ENCODE peak calls at places on chromosome 9, in eight cellular contexts. One of them, this sample, is unnamed.

GRCh38 chr9:69412741-69413150 is 87.7 kb downstream of the ENTREP1 start:
- DNase-seq in transverse colon: peak
- DNase-seq in fibroblast of lung: peak
- DNase-seq in body of pancreas: peak
- DNase-seq in A549: peak
- DNase-seq in glutamatergic neuron: peak
- DNase-seq in Calu3: peak
- DNase-seq in GM06990: no peak
- DNase-seq in this sample: no peak

GRCh38 chr9:105258225-105258737 is 13.8 kb downstream of the SLC44A1 start:
- DNase-seq in transverse colon: peak
- DNase-seq in fibroblast of lung: no peak
- DNase-seq in body of pancreas: no peak
- DNase-seq in A549: no peak
- DNase-seq in glutamatergic neuron: no peak
- DNase-seq in Calu3: no peak
- DNase-seq in GM06990: no peak
- DNase-seq in this sample: no peak

GRCh38 chr9:123871781-123872180 is 58.1 kb downstream of the DENND1A start:
- DNase-seq in transverse colon: no peak
- DNase-seq in fibroblast of lung: no peak
- DNase-seq in body of pancreas: no peak
- DNase-seq in A549: no peak
- DNase-seq in glutamatergic neuron: no peak
- DNase-seq in Calu3: no peak
- DNase-seq in GM06990: no peak
- DNase-seq in this sample: no peak

GRCh38 chr9:130881516-130881915 is 15.1 kb downstream of the QRFP start:
- DNase-seq in transverse colon: no peak
- DNase-seq in fibroblast of lung: no peak
- DNase-seq in body of pancreas: no peak
- DNase-seq in A549: no peak
- DNase-seq in glutamatergic neuron: no peak
- DNase-seq in Calu3: no peak
- DNase-seq in GM06990: no peak
- DNase-seq in this sample: no peak

GRCh38 chr9:80664327-80665210 is 1024.8 kb downstream of the TLE1 start:
- DNase-seq in transverse colon: no peak
- DNase-seq in fibroblast of lung: no peak
- DNase-seq in body of pancreas: no peak
- DNase-seq in A549: peak
- DNase-seq in glutamatergic neuron: no peak
- DNase-seq in Calu3: no peak
- DNase-seq in GM06990: no peak
- DNase-seq in this sample: no peak

GRCh38 chr9:15386465-15386864 is 36.2 kb upstream of the SNAPC3 start:
- DNase-seq in transverse colon: no peak
- DNase-seq in fibroblast of lung: no peak
- DNase-seq in body of pancreas: no peak
- DNase-seq in A549: no peak
- DNase-seq in glutamatergic neuron: no peak
- DNase-seq in Calu3: no peak
- DNase-seq in GM06990: no peak
- DNase-seq in this sample: no peak

GRCh38 chr9:87036482-87036881 is 89.2 kb upstream of the GAS1 start:
- DNase-seq in transverse colon: no peak
- DNase-seq in fibroblast of lung: peak
- DNase-seq in body of pancreas: no peak
- DNase-seq in A549: no peak
- DNase-seq in glutamatergic neuron: no peak
- DNase-seq in Calu3: no peak
- DNase-seq in GM06990: no peak
- DNase-seq in this sample: no peak

GRCh38 chr9:36872641-36873040 is 161.4 kb downstream of the PAX5 start:
- DNase-seq in transverse colon: no peak
- DNase-seq in fibroblast of lung: no peak
- DNase-seq in body of pancreas: no peak
- DNase-seq in A549: no peak
- DNase-seq in glutamatergic neuron: no peak
- DNase-seq in Calu3: no peak
- DNase-seq in GM06990: no peak
- DNase-seq in this sample: no peak

GRCh38 chr9:114378016-114378415 is 9.8 kb downstream of the AKNA start:
- DNase-seq in transverse colon: no peak
- DNase-seq in fibroblast of lung: no peak
- DNase-seq in body of pancreas: no peak
- DNase-seq in A549: no peak
- DNase-seq in glutamatergic neuron: no peak
- DNase-seq in Calu3: no peak
- DNase-seq in GM06990: no peak
- DNase-seq in this sample: no peak

GRCh38 chr9:112170968-112171367 is 4.1 kb downstream of the SUSD1 start:
- DNase-seq in transverse colon: no peak
- DNase-seq in fibroblast of lung: no peak
- DNase-seq in body of pancreas: no peak
- DNase-seq in A549: no peak
- DNase-seq in glutamatergic neuron: no peak
- DNase-seq in Calu3: no peak
- DNase-seq in GM06990: no peak
- DNase-seq in this sample: no peak

GRCh38 chr9:128033609-128034008 is 33.5 kb downstream of the NAIF1 start:
- DNase-seq in transverse colon: peak
- DNase-seq in fibroblast of lung: no peak
- DNase-seq in body of pancreas: no peak
- DNase-seq in A549: no peak
- DNase-seq in glutamatergic neuron: no peak
- DNase-seq in Calu3: no peak
- DNase-seq in GM06990: no peak
- DNase-seq in this sample: no peak

GRCh38 chr9:108830292-108830691 is 25.5 kb downstream of the ACTL7B start:
- DNase-seq in transverse colon: no peak
- DNase-seq in fibroblast of lung: no peak
- DNase-seq in body of pancreas: no peak
- DNase-seq in A549: no peak
- DNase-seq in glutamatergic neuron: no peak
- DNase-seq in Calu3: no peak
- DNase-seq in GM06990: no peak
- DNase-seq in this sample: no peak

GRCh38 chr9:129823163-129823933 is 588 bp downstream of the TOR1A start:
- DNase-seq in transverse colon: no peak
- DNase-seq in fibroblast of lung: peak
- DNase-seq in body of pancreas: no peak
- DNase-seq in A549: peak
- DNase-seq in glutamatergic neuron: no peak
- DNase-seq in Calu3: peak
- DNase-seq in GM06990: peak
- DNase-seq in this sample: no peak

GRCh38 chr9:38089387-38090165 is 20.5 kb upstream of the SHB start:
- DNase-seq in transverse colon: no peak
- DNase-seq in fibroblast of lung: no peak
- DNase-seq in body of pancreas: no peak
- DNase-seq in A549: no peak
- DNase-seq in glutamatergic neuron: no peak
- DNase-seq in Calu3: no peak
- DNase-seq in GM06990: no peak
- DNase-seq in this sample: no peak

GRCh38 chr9:92970467-92970923 is 23.2 kb downstream of the FGD3 start:
- DNase-seq in transverse colon: no peak
- DNase-seq in fibroblast of lung: no peak
- DNase-seq in body of pancreas: no peak
- DNase-seq in A549: no peak
- DNase-seq in glutamatergic neuron: no peak
- DNase-seq in Calu3: no peak
- DNase-seq in GM06990: no peak
- DNase-seq in this sample: no peak

GRCh38 chr9:101477214-101477613 is 41.6 kb upstream of the ALDOB start:
- DNase-seq in transverse colon: no peak
- DNase-seq in fibroblast of lung: no peak
- DNase-seq in body of pancreas: no peak
- DNase-seq in A549: no peak
- DNase-seq in glutamatergic neuron: no peak
- DNase-seq in Calu3: no peak
- DNase-seq in GM06990: no peak
- DNase-seq in this sample: no peak

GRCh38 chr9:124298646-124299235 is 41.0 kb downstream of the NEK6 start:
- DNase-seq in transverse colon: no peak
- DNase-seq in fibroblast of lung: no peak
- DNase-seq in body of pancreas: peak
- DNase-seq in A549: no peak
- DNase-seq in glutamatergic neuron: no peak
- DNase-seq in Calu3: no peak
- DNase-seq in GM06990: no peak
- DNase-seq in this sample: no peak

GRCh38 chr9:117021881-117022280 is 334.8 kb downstream of the TRIM32 start:
- DNase-seq in transverse colon: no peak
- DNase-seq in fibroblast of lung: no peak
- DNase-seq in body of pancreas: no peak
- DNase-seq in A549: no peak
- DNase-seq in glutamatergic neuron: no peak
- DNase-seq in Calu3: no peak
- DNase-seq in GM06990: no peak
- DNase-seq in this sample: no peak
- TF ChIP-seq CTCF in transverse colon: no peak
- TF ChIP-seq CTCF in fibroblast of lung: no peak
- TF ChIP-seq CTCF in body of pancreas: no peak
- TF ChIP-seq CTCF in A549: no peak
- TF ChIP-seq CTCF in glutamatergic neuron: no peak
- TF ChIP-seq CTCF in Calu3: no peak
- TF ChIP-seq CTCF in GM06990: no peak
- TF ChIP-seq CTCF in this sample: no peak

GRCh38 chr9:122159925-122160246 is 178 bp downstream of the MORN5 start:
- DNase-seq in transverse colon: no peak
- DNase-seq in fibroblast of lung: no peak
- DNase-seq in body of pancreas: no peak
- DNase-seq in A549: no peak
- DNase-seq in glutamatergic neuron: no peak
- DNase-seq in Calu3: no peak
- DNase-seq in GM06990: no peak
- DNase-seq in this sample: no peak

GRCh38 chr9:122159026-122159924 is at the start of the genes MORN5 and NDUFA8:
- DNase-seq in transverse colon: peak
- DNase-seq in fibroblast of lung: peak
- DNase-seq in body of pancreas: peak
- DNase-seq in A549: peak
- DNase-seq in glutamatergic neuron: peak
- DNase-seq in Calu3: peak
- DNase-seq in GM06990: peak
- DNase-seq in this sample: peak

GRCh38 chr9:122162415-122162814 is 2.7 kb downstream of the MORN5 start:
- DNase-seq in transverse colon: no peak
- DNase-seq in fibroblast of lung: no peak
- DNase-seq in body of pancreas: no peak
- DNase-seq in A549: no peak
- DNase-seq in glutamatergic neuron: no peak
- DNase-seq in Calu3: no peak
- DNase-seq in GM06990: no peak
- DNase-seq in this sample: no peak

DNA sequence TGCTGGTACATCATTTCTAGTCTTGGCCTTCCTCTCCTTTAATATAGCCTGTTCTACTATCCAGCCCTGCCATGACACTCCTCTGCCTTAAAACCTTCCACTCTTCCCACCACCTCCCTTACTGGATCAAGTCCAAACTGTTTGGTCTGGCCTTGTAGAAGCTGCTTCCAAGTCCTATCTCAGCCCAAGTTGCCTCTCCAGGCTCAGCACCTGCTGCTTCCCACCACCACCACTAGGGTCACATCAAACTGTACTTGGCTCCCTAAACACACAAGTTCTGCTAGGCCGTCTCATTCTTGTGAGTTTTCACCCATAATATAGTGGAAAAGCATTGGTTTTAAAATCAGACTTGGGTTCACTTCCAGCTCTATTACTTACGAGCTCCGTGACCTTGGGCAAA is 1.4 kb downstream of the NDUFA8 start:
- DNase-seq in transverse colon: peak
- DNase-seq in fibroblast of lung: peak
- DNase-seq in body of pancreas: peak
- DNase-seq in A549: peak
- DNase-seq in glutamatergic neuron: peak
- DNase-seq in Calu3: no peak
- DNase-seq in GM06990: peak
- DNase-seq in this sample: no peak
- TF ChIP-seq CTCF in transverse colon: peak
- TF ChIP-seq CTCF in fibroblast of lung: peak
- TF ChIP-seq CTCF in body of pancreas: peak
- TF ChIP-seq CTCF in A549: peak
- TF ChIP-seq CTCF in glutamatergic neuron: peak
- TF ChIP-seq CTCF in Calu3: no peak
- TF ChIP-seq CTCF in GM06990: peak
- TF ChIP-seq CTCF in this sample: peak

GRCh38 chr9:21452681-21453080 is 12.4 kb downstream of the IFNA1 start:
- DNase-seq in transverse colon: no peak
- DNase-seq in fibroblast of lung: no peak
- DNase-seq in body of pancreas: no peak
- DNase-seq in A549: no peak
- DNase-seq in glutamatergic neuron: no peak
- DNase-seq in Calu3: no peak
- DNase-seq in GM06990: no peak
- DNase-seq in this sample: no peak

GRCh38 chr9:21454149-21454548 is 13.9 kb downstream of the IFNA1 start:
- DNase-seq in transverse colon: no peak
- DNase-seq in fibroblast of lung: peak
- DNase-seq in body of pancreas: no peak
- DNase-seq in A549: no peak
- DNase-seq in glutamatergic neuron: no peak
- DNase-seq in Calu3: no peak
- DNase-seq in GM06990: no peak
- DNase-seq in this sample: no peak

GRCh38 chr9:21450733-21451394 is 10.6 kb downstream of the IFNA1 start:
- DNase-seq in transverse colon: no peak
- DNase-seq in fibroblast of lung: peak
- DNase-seq in body of pancreas: no peak
- DNase-seq in A549: no peak
- DNase-seq in glutamatergic neuron: no peak
- DNase-seq in Calu3: no peak
- DNase-seq in GM06990: no peak
- DNase-seq in this sample: no peak

DNA sequence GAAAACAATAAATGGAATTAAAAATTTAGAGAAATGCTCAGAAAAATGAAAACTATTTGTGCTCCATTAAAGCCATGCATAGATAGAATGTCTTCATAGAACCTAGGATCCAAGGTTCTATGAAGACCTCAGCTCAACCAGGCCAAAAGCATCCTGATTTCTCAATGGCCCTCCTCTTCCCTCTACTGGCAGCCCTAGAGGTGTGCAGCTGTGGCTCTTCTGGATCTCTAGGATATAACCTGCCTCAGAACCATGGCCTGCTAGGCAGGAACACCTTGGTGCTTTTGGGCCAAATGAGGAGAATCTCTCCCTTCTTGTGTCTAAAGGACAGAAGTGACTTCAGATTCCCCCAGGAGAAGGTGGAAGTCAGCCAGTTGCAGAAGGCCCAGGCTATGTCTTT is 15.1 kb downstream of the IFNA1 start:
- DNase-seq in transverse colon: peak
- DNase-seq in fibroblast of lung: peak
- DNase-seq in body of pancreas: no peak
- DNase-seq in A549: peak
- DNase-seq in glutamatergic neuron: no peak
- DNase-seq in Calu3: peak
- DNase-seq in GM06990: no peak
- DNase-seq in this sample: no peak
- TF ChIP-seq CTCF in transverse colon: peak
- TF ChIP-seq CTCF in fibroblast of lung: peak
- TF ChIP-seq CTCF in body of pancreas: peak
- TF ChIP-seq CTCF in A549: peak
- TF ChIP-seq CTCF in glutamatergic neuron: peak
- TF ChIP-seq CTCF in Calu3: peak
- TF ChIP-seq CTCF in GM06990: peak
- TF ChIP-seq CTCF in this sample: peak

GRCh38 chr9:89922099-89922498 is 317.3 kb downstream of the GADD45G start:
- DNase-seq in transverse colon: no peak
- DNase-seq in fibroblast of lung: no peak
- DNase-seq in body of pancreas: no peak
- DNase-seq in A549: no peak
- DNase-seq in glutamatergic neuron: peak
- DNase-seq in Calu3: no peak
- DNase-seq in GM06990: no peak
- DNase-seq in this sample: no peak
- TF ChIP-seq CTCF in transverse colon: no peak
- TF ChIP-seq CTCF in fibroblast of lung: no peak
- TF ChIP-seq CTCF in body of pancreas: no peak
- TF ChIP-seq CTCF in A549: no peak
- TF ChIP-seq CTCF in glutamatergic neuron: no peak
- TF ChIP-seq CTCF in Calu3: no peak
- TF ChIP-seq CTCF in GM06990: no peak
- TF ChIP-seq CTCF in this sample: no peak

This sample was measured in chondrocyte.